ENCODE peak calls at places on chromosomes 1 and 21, in six cellular contexts. One of them, this sample, is unnamed. For H3K4me1, the result is how much of the 10 kb centered on the place peaks cover.

GRCh38 chr1:226076378-226076777 is 13.9 kb downstream of the H3-3A start:
- ATAC-seq in A549: no peak
- ATAC-seq in HCT116: no peak
- ATAC-seq in K562: no peak
- ATAC-seq in heart left ventricle: no peak
- ATAC-seq in body of pancreas: no peak
- ATAC-seq in this sample: no peak

GRCh38 chr1:208213786-208214185 is 30.4 kb downstream of the PLXNA2 start:
- ATAC-seq in body of pancreas: no peak
- ATAC-seq in K562: peak
- ATAC-seq in heart left ventricle: peak
- ATAC-seq in HCT116: no peak
- ATAC-seq in A549: no peak
- ATAC-seq in this sample: peak

GRCh38 chr1:25697426-25698220 is 81.0 kb downstream of the MAN1C1 start:
- ATAC-seq in A549: no peak
- ATAC-seq in HCT116: no peak
- ATAC-seq in K562: no peak
- ATAC-seq in heart left ventricle: no peak
- ATAC-seq in body of pancreas: no peak
- ATAC-seq in this sample: no peak

GRCh38 chr1:145996433-145997155 is at the start of gene TXNIP:
- ATAC-seq in body of pancreas: peak
- ATAC-seq in heart left ventricle: peak
- ATAC-seq in K562: peak
- ATAC-seq in A549: peak
- ATAC-seq in HCT116: no peak
- ATAC-seq in this sample: peak

GRCh38 chr1:198234511-198235251 is 77.9 kb downstream of the NEK7 start:
- ATAC-seq in K562: peak
- ATAC-seq in HCT116: peak
- ATAC-seq in A549: peak
- ATAC-seq in heart left ventricle: peak
- ATAC-seq in body of pancreas: peak
- ATAC-seq in this sample: no peak

GRCh38 chr1:10686404-10687040 is 109.9 kb downstream of the CASZ1 start:
- ATAC-seq in HCT116: peak
- ATAC-seq in body of pancreas: peak
- ATAC-seq in A549: no peak
- ATAC-seq in heart left ventricle: no peak
- ATAC-seq in K562: no peak
- ATAC-seq in this sample: no peak

GRCh38 chr1:169511339-169512028 is 25.7 kb upstream of the SLC19A2 start:
- ATAC-seq in A549: peak
- ATAC-seq in K562: no peak
- ATAC-seq in heart left ventricle: peak
- ATAC-seq in HCT116: no peak
- ATAC-seq in body of pancreas: peak
- ATAC-seq in this sample: peak

GRCh38 chr1:62337535-62337784 is 18.2 kb upstream of the KANK4 start:
- ATAC-seq in body of pancreas: no peak
- ATAC-seq in heart left ventricle: no peak
- ATAC-seq in HCT116: no peak
- ATAC-seq in A549: no peak
- ATAC-seq in K562: no peak
- ATAC-seq in this sample: no peak

GRCh38 chr21:37449302-37449937 is 82.8 kb downstream of the DYRK1A start:
- ATAC-seq in body of pancreas: peak
- ATAC-seq in HCT116: no peak
- ATAC-seq in A549: no peak
- ATAC-seq in K562: no peak
- ATAC-seq in heart left ventricle: no peak
- ATAC-seq in this sample: no peak

DNA sequence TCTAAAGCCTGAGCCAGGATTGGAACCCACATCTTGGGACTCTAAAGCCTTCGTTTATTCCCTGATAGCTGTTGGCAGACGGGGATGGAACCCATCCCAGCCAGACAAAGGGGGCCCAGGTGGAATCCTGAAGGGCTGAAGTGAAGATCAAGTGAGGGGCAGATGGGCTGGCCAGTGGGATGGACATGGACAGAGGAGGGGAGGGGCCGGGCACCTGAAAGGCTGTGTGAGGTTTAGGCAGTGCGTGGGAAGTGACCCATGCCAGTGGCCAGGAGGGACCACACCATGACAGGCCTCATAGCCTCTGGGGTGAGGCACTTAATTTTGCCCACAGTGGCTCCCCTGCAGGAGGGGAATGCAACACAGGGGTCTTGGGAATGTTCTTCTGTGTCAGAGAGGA is 44.6 kb upstream of the DMRTB1 start:
- ATAC-seq in HCT116: no peak
- ATAC-seq in A549: no peak
- ATAC-seq in heart left ventricle: no peak
- ATAC-seq in K562: no peak
- ATAC-seq in body of pancreas: no peak
- ATAC-seq in this sample: no peak
- H3K4me1 ChIP-seq in HCT116: under half
- H3K4me1 ChIP-seq in A549: under half
- H3K4me1 ChIP-seq in heart left ventricle: under half
- H3K4me1 ChIP-seq in K562: under half
- H3K4me1 ChIP-seq in body of pancreas: under half
- H3K4me1 ChIP-seq in this sample: under half

GRCh38 chr1:151290709-151291303 is 8.7 kb downstream of the ZNF687 start:
- ATAC-seq in HCT116: no peak
- ATAC-seq in body of pancreas: no peak
- ATAC-seq in heart left ventricle: no peak
- ATAC-seq in A549: no peak
- ATAC-seq in K562: peak
- ATAC-seq in this sample: no peak
- TF ChIP-seq POLR2A in HCT116: no peak
- TF ChIP-seq POLR2A in body of pancreas: no peak
- TF ChIP-seq POLR2A in heart left ventricle: no peak
- TF ChIP-seq POLR2A in A549: no peak
- TF ChIP-seq POLR2A in K562: peak
- TF ChIP-seq POLR2A in this sample: no peak

GRCh38 chr1:39690943-39691382 is 270 bp downstream of the HPCAL4 start:
- ATAC-seq in A549: peak
- ATAC-seq in body of pancreas: no peak
- ATAC-seq in K562: no peak
- ATAC-seq in HCT116: peak
- ATAC-seq in heart left ventricle: no peak
- ATAC-seq in this sample: no peak

GRCh38 chr1:39691383-39692151 is at the start of gene HPCAL4:
- ATAC-seq in A549: peak
- ATAC-seq in heart left ventricle: peak
- ATAC-seq in K562: peak
- ATAC-seq in HCT116: peak
- ATAC-seq in body of pancreas: peak
- ATAC-seq in this sample: peak

GRCh38 chr1:39694026-39694425 is 2.8 kb upstream of the HPCAL4 start:
- ATAC-seq in body of pancreas: no peak
- ATAC-seq in HCT116: no peak
- ATAC-seq in heart left ventricle: no peak
- ATAC-seq in K562: no peak
- ATAC-seq in A549: no peak
- ATAC-seq in this sample: no peak

GRCh38 chr1:39690225-39690624 is 1.0 kb downstream of the HPCAL4 start:
- ATAC-seq in HCT116: no peak
- ATAC-seq in body of pancreas: no peak
- ATAC-seq in K562: no peak
- ATAC-seq in A549: no peak
- ATAC-seq in heart left ventricle: no peak
- ATAC-seq in this sample: no peak

GRCh38 chr1:39692152-39693064 is 1.2 kb upstream of the HPCAL4 start:
- ATAC-seq in heart left ventricle: no peak
- ATAC-seq in body of pancreas: peak
- ATAC-seq in A549: no peak
- ATAC-seq in HCT116: no peak
- ATAC-seq in K562: no peak
- ATAC-seq in this sample: peak
- H3K4me3 ChIP-seq in heart left ventricle: peak
- H3K4me3 ChIP-seq in body of pancreas: no peak
- H3K4me3 ChIP-seq in A549: peak
- H3K4me3 ChIP-seq in HCT116: no peak
- H3K4me3 ChIP-seq in K562: no peak
- H3K4me3 ChIP-seq in this sample: peak

GRCh38 chr1:201758508-201759050 is 70.4 kb upstream of the IPO9 start:
- ATAC-seq in A549: no peak
- ATAC-seq in body of pancreas: no peak
- ATAC-seq in heart left ventricle: no peak
- ATAC-seq in HCT116: no peak
- ATAC-seq in K562: no peak
- ATAC-seq in this sample: no peak
- H3K4me1 ChIP-seq in A549: under half
- H3K4me1 ChIP-seq in body of pancreas: under half
- H3K4me1 ChIP-seq in heart left ventricle: under half
- H3K4me1 ChIP-seq in HCT116: under half
- H3K4me1 ChIP-seq in K562: under half
- H3K4me1 ChIP-seq in this sample: under half

DNA sequence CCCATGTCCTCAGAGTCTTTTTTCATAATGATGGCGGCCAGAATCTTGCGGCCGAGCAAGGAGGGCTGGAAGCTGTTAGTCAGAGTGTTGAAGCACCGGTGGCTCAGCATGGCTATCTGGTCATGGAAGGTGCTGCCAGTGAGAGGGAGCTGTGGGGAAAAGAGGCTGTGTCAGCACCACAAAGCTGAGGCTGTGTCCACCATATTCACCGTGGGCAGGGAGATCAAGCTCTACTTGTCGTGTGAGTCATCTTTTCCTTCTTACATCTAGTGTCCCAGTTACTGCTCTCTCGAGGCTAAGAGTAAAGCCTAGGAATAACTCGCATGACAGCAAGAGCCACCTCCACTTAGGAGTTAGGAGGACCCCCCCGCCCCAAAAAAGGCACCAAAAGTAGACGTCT is 18.2 kb downstream of the ADAR start:
- ATAC-seq in heart left ventricle: no peak
- ATAC-seq in A549: no peak
- ATAC-seq in HCT116: no peak
- ATAC-seq in K562: no peak
- ATAC-seq in body of pancreas: no peak
- ATAC-seq in this sample: no peak
- TF ChIP-seq POLR2A in heart left ventricle: no peak
- TF ChIP-seq POLR2A in A549: no peak
- TF ChIP-seq POLR2A in HCT116: no peak
- TF ChIP-seq POLR2A in K562: no peak
- TF ChIP-seq POLR2A in body of pancreas: no peak
- TF ChIP-seq POLR2A in this sample: no peak

GRCh38 chr1:7441442-7441841 is 329.7 kb upstream of the VAMP3 start:
- ATAC-seq in K562: no peak
- ATAC-seq in HCT116: no peak
- ATAC-seq in body of pancreas: no peak
- ATAC-seq in heart left ventricle: no peak
- ATAC-seq in A549: no peak
- ATAC-seq in this sample: no peak

GRCh38 chr1:7440154-7440553 is 330.9 kb upstream of the VAMP3 start:
- ATAC-seq in body of pancreas: no peak
- ATAC-seq in heart left ventricle: no peak
- ATAC-seq in A549: no peak
- ATAC-seq in HCT116: no peak
- ATAC-seq in K562: no peak
- ATAC-seq in this sample: no peak

GRCh38 chr1:7444362-7444761 is 326.7 kb upstream of the VAMP3 start:
- ATAC-seq in heart left ventricle: no peak
- ATAC-seq in HCT116: no peak
- ATAC-seq in body of pancreas: no peak
- ATAC-seq in K562: no peak
- ATAC-seq in A549: no peak
- ATAC-seq in this sample: no peak

GRCh38 chr1:7438921-7439655 is 332.0 kb upstream of the VAMP3 start:
- ATAC-seq in A549: no peak
- ATAC-seq in HCT116: no peak
- ATAC-seq in body of pancreas: no peak
- ATAC-seq in K562: peak
- ATAC-seq in heart left ventricle: no peak
- ATAC-seq in this sample: no peak

GRCh38 chr1:7442918-7443317 is 328.2 kb upstream of the VAMP3 start:
- ATAC-seq in K562: no peak
- ATAC-seq in HCT116: no peak
- ATAC-seq in body of pancreas: no peak
- ATAC-seq in heart left ventricle: no peak
- ATAC-seq in A549: no peak
- ATAC-seq in this sample: no peak
- H3K4me3 ChIP-seq in K562: no peak
- H3K4me3 ChIP-seq in HCT116: no peak
- H3K4me3 ChIP-seq in body of pancreas: no peak
- H3K4me3 ChIP-seq in heart left ventricle: no peak
- H3K4me3 ChIP-seq in A549: no peak
- H3K4me3 ChIP-seq in this sample: no peak

DNA sequence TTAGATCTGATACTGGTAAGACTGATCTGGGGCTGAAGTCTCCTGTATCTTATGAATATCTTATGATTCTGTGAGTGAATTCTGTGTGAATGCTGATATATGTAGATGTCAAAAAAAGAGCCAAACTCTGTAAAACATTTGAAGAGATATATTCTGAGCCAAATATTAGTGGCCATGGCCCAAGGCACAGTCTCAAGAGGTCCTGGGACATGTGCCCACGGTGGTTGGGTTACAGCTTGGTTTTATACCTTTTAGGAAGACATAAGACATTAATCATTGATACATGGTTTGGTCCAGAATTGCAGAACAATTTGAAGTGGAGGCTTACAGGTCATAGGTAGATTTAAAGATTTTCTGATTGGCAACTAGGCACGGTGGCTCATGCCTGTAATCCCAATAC is 118.3 kb downstream of the KCNK1 start:
- ATAC-seq in K562: no peak
- ATAC-seq in heart left ventricle: no peak
- ATAC-seq in HCT116: no peak
- ATAC-seq in body of pancreas: no peak
- ATAC-seq in A549: no peak
- ATAC-seq in this sample: no peak
- H3K4me1 ChIP-seq in K562: under half
- H3K4me1 ChIP-seq in heart left ventricle: under half
- H3K4me1 ChIP-seq in HCT116: under half
- H3K4me1 ChIP-seq in body of pancreas: under half
- H3K4me1 ChIP-seq in A549: under half
- H3K4me1 ChIP-seq in this sample: under half